ENCODE peak calls at places on chromosome 6, in seven cellular contexts. One of them, this sample, is unnamed.

GRCh38 chr6:143962644-143962929 is 45.5 kb downstream of the PLAGL1 start:
- DNase-seq in iPS-NIHi11: no peak
- DNase-seq in WTC11: no peak
- DNase-seq in astrocyte: peak
- DNase-seq in fibroblast of the aortic adventitia: peak
- DNase-seq in stimulated activated naive CD4-positive, alpha-beta T cell: no peak
- DNase-seq in hypothalamus: no peak
- DNase-seq in this sample: no peak

GRCh38 chr6:17602888-17603287 is 2.8 kb downstream of the FAM8A1 start:
- DNase-seq in astrocyte: no peak
- DNase-seq in fibroblast of the aortic adventitia: no peak
- DNase-seq in stimulated activated naive CD4-positive, alpha-beta T cell: no peak
- DNase-seq in hypothalamus: no peak
- DNase-seq in WTC11: no peak
- DNase-seq in iPS-NIHi11: no peak
- DNase-seq in this sample: no peak

GRCh38 chr6:70414813-70415212 is 1.5 kb downstream of the FAM135A start:
- DNase-seq in astrocyte: no peak
- DNase-seq in WTC11: no peak
- DNase-seq in fibroblast of the aortic adventitia: peak
- DNase-seq in hypothalamus: no peak
- DNase-seq in stimulated activated naive CD4-positive, alpha-beta T cell: no peak
- DNase-seq in iPS-NIHi11: no peak
- DNase-seq in this sample: no peak

GRCh38 chr6:33264015-33264414 is 7.7 kb downstream of the VPS52 start:
- DNase-seq in astrocyte: no peak
- DNase-seq in WTC11: no peak
- DNase-seq in hypothalamus: no peak
- DNase-seq in fibroblast of the aortic adventitia: no peak
- DNase-seq in stimulated activated naive CD4-positive, alpha-beta T cell: no peak
- DNase-seq in iPS-NIHi11: no peak
- DNase-seq in this sample: no peak

GRCh38 chr6:71258078-71258866 is 30.3 kb upstream of the OGFRL1 start:
- DNase-seq in hypothalamus: no peak
- DNase-seq in astrocyte: no peak
- DNase-seq in stimulated activated naive CD4-positive, alpha-beta T cell: no peak
- DNase-seq in fibroblast of the aortic adventitia: no peak
- DNase-seq in WTC11: no peak
- DNase-seq in iPS-NIHi11: no peak
- DNase-seq in this sample: no peak

GRCh38 chr6:30211899-30212298 is 1.3 kb downstream of the TRIM26 start:
- DNase-seq in hypothalamus: no peak
- DNase-seq in WTC11: no peak
- DNase-seq in astrocyte: no peak
- DNase-seq in iPS-NIHi11: no peak
- DNase-seq in stimulated activated naive CD4-positive, alpha-beta T cell: no peak
- DNase-seq in fibroblast of the aortic adventitia: no peak
- DNase-seq in this sample: no peak

GRCh38 chr6:14265049-14266021 is 147.8 kb downstream of the CD83 start:
- DNase-seq in WTC11: no peak
- DNase-seq in astrocyte: no peak
- DNase-seq in stimulated activated naive CD4-positive, alpha-beta T cell: no peak
- DNase-seq in fibroblast of the aortic adventitia: no peak
- DNase-seq in hypothalamus: no peak
- DNase-seq in iPS-NIHi11: no peak
- DNase-seq in this sample: no peak

GRCh38 chr6:156953478-156954146 is 176.4 kb downstream of the ARID1B start:
- DNase-seq in astrocyte: peak
- DNase-seq in hypothalamus: no peak
- DNase-seq in WTC11: no peak
- DNase-seq in stimulated activated naive CD4-positive, alpha-beta T cell: peak
- DNase-seq in iPS-NIHi11: peak
- DNase-seq in fibroblast of the aortic adventitia: peak
- DNase-seq in this sample: no peak

GRCh38 chr6:85537055-85537494 is 56.6 kb downstream of the SNX14 start:
- DNase-seq in iPS-NIHi11: no peak
- DNase-seq in stimulated activated naive CD4-positive, alpha-beta T cell: no peak
- DNase-seq in hypothalamus: no peak
- DNase-seq in fibroblast of the aortic adventitia: peak
- DNase-seq in WTC11: no peak
- DNase-seq in astrocyte: no peak
- DNase-seq in this sample: no peak

This sample was measured in breast epithelium.